ENCODE peak calls at places on chromosomes 11 and 22, in nine cellular contexts. Q is activated T-cell treated with anti-CD3 and anti-CD28 coated beads for 1 hour; O is anterior cingulate cortex; B is effector CD4-positive, alpha-beta T cell; S is iris pigment epithelial cell; G is glutamatergic neuron; T is heart left ventricle; H is hippocampal formation; E is KG1. N is an unnamed sample.

GRCh38 chr11:73152861-73153483 is 10.9 kb upstream of the FCHSD2 start:
- DNase-seq in E (peak), B (no peak), S (no peak), T (no peak), H (no peak), G (no peak), O (no peak), Q (peak), N (peak)

GRCh38 chr22:41485033-41485432 is 16.1 kb downstream of the ACO2 start:
- DNase-seq in S (no peak), Q (no peak), B (no peak), O (no peak), T (no peak), G (no peak), H (no peak), E (no peak), N (no peak)

GRCh38 chr22:50150161-50151129 is 20.1 kb upstream of the PANX2 start:
- DNase-seq in T (no peak), E (no peak), O (no peak), B (no peak), Q (no peak), S (peak), G (no peak), H (no peak), N (no peak)

GRCh38 chr11:86021390-86021789 is 47.5 kb downstream of the PICALM start:
- DNase-seq in S (no peak), H (no peak), T (no peak), E (no peak), G (no peak), O (no peak), Q (no peak), B (no peak), N (no peak)

GRCh38 chr22:34036936-34037335 is 116.7 kb upstream of the LARGE1 start:
- DNase-seq in B (no peak), E (no peak), G (no peak), T (no peak), O (no peak), Q (no peak), H (no peak), S (no peak), N (no peak)

GRCh38 chr11:120181446-120181992 is 29.3 kb upstream of the OAF start:
- DNase-seq in B (no peak), E (no peak), O (no peak), S (no peak), T (no peak), G (no peak), Q (no peak), H (no peak), N (no peak)

GRCh38 chr11:93192163-93192562 is 5.6 kb downstream of the SLC36A4 start:
- DNase-seq in O (no peak), G (peak), Q (no peak), T (no peak), B (no peak), H (no peak), S (no peak), E (no peak), N (no peak)

GRCh38 chr11:115313224-115313838 is 190.9 kb downstream of the CADM1 start:
- DNase-seq in O (no peak), G (no peak), Q (no peak), T (no peak), E (no peak), H (no peak), S (no peak), B (no peak), N (no peak)

GRCh38 chr22:48952256-48953102 is 875.2 kb downstream of the BRD1 start:
- DNase-seq in B (no peak), O (no peak), Q (no peak), G (no peak), T (no peak), E (no peak), H (no peak), S (no peak), N (no peak)

GRCh38 chr11:74288911-74289310 is 22.5 kb downstream of the P4HA3 start:
- DNase-seq in B (no peak), H (no peak), E (no peak), T (no peak), G (no peak), Q (no peak), O (no peak), S (peak), N (no peak)

GRCh38 chr11:121237686-121238658 is 54.6 kb upstream of the SC5D start:
- DNase-seq in G (no peak), Q (no peak), O (no peak), B (no peak), H (no peak), E (no peak), T (peak), S (peak), N (no peak)

GRCh38 chr11:46197421-46197820 is 76.2 kb upstream of the PHF21A start:
- DNase-seq in E (no peak), G (no peak), O (no peak), B (no peak), S (no peak), H (no peak), Q (no peak), T (no peak), N (no peak)

GRCh38 chr11:73980001-73980960 is 2.4 kb downstream of the UCP2 start:
- DNase-seq in H (peak), E (peak), O (no peak), S (peak), Q (peak), G (no peak), B (peak), T (no peak), N (peak)

GRCh38 chr22:23715811-23716355 is 25.1 kb downstream of the RGL4 start:
- DNase-seq in G (no peak), T (no peak), H (no peak), Q (no peak), S (no peak), E (no peak), B (no peak), O (no peak), N (no peak)

GRCh38 chr22:20531404-20532181 is 24.2 kb downstream of the MED15 start:
- DNase-seq in B (no peak), E (no peak), Q (no peak), S (peak), H (peak), T (peak), O (no peak), G (no peak), N (no peak)

GRCh38 chr11:47433991-47434786 is 8.0 kb upstream of the PSMC3 start:
- DNase-seq in G (no peak), H (no peak), S (no peak), T (no peak), Q (no peak), O (no peak), E (no peak), B (no peak), N (no peak)

GRCh38 chr11:64744544-64745218 is 739 bp upstream of the RASGRP2 start:
- DNase-seq in H (no peak), B (peak), Q (no peak), T (no peak), S (no peak), E (peak), G (no peak), O (no peak), N (no peak)

GRCh38 chr22:42786606-42787356 is 66.1 kb upstream of the A4GALT start:
- DNase-seq in Q (no peak), O (no peak), S (no peak), B (no peak), E (no peak), H (no peak), T (no peak), G (no peak), N (no peak)

GRCh38 chr11:118227865-118228785 is 3.3 kb upstream of the JAML start:
- DNase-seq in O (no peak), G (no peak), T (no peak), Q (no peak), H (no peak), B (no peak), E (peak), S (no peak), N (no peak)

GRCh38 chr22:44931766-44932165 is 78.0 kb downstream of the PHF21B start:
- DNase-seq in T (no peak), E (no peak), G (no peak), S (no peak), B (no peak), O (no peak), H (no peak), Q (no peak), N (no peak)

GRCh38 chr22:38941488-38941987 is 15.9 kb upstream of the APOBEC3A start:
- DNase-seq in O (no peak), E (no peak), Q (no peak), B (no peak), T (no peak), S (no peak), G (no peak), H (no peak), N (no peak)

GRCh38 chr11:59901306-59901705 is 22.7 kb downstream of the OOSP3 start:
- DNase-seq in Q (no peak), O (no peak), S (peak), G (no peak), H (no peak), B (no peak), E (no peak), T (peak), N (no peak)

GRCh38 chr11:10414659-10415058 is 40.4 kb upstream of the AMPD3 start:
- DNase-seq in H (peak), O (no peak), T (peak), G (no peak), B (no peak), S (peak), Q (no peak), E (peak), N (peak)

GRCh38 chr11:6497069-6497839 is at the start of gene DNHD1:
- DNase-seq in S (no peak), H (no peak), G (peak), B (no peak), T (peak), O (no peak), E (no peak), Q (no peak), N (no peak)

GRCh38 chr11:30521297-30522071 is 64.7 kb downstream of the MPPED2 start:
- DNase-seq in E (no peak), S (no peak), G (no peak), Q (no peak), B (no peak), H (no peak), T (no peak), O (no peak), N (no peak)

GRCh38 chr11:72015511-72016061 is 16.9 kb downstream of the IL18BP start:
- DNase-seq in S (peak), H (no peak), G (peak), T (no peak), E (no peak), O (no peak), Q (no peak), B (no peak), N (no peak)

GRCh38 chr11:7490054-7490453 is 4.7 kb downstream of the OLFML1 start:
- DNase-seq in O (no peak), T (no peak), S (peak), B (no peak), E (no peak), H (no peak), G (no peak), Q (no peak), N (no peak)

GRCh38 chr11:77071671-77072605 is 5.2 kb downstream of the CAPN5 start:
- DNase-seq in G (peak), T (no peak), Q (no peak), S (peak), H (no peak), B (no peak), O (no peak), E (no peak), N (no peak)

GRCh38 chr22:31970490-31971444 is 26.4 kb downstream of the YWHAH start:
- DNase-seq in B (peak), E (peak), H (peak), Q (peak), S (peak), T (peak), O (no peak), G (peak), N (peak)

GRCh38 chr11:70247710-70248072 is 22.8 kb upstream of the PPFIA1 start:
- DNase-seq in S (no peak), Q (no peak), O (no peak), T (peak), B (no peak), G (no peak), H (no peak), E (no peak), N (no peak)

GRCh38 chr11:114088836-114089235 is 29.3 kb downstream of the ZBTB16 start:
- DNase-seq in H (peak), E (no peak), S (no peak), G (no peak), O (no peak), Q (no peak), B (no peak), T (no peak), N (no peak)

GRCh38 chr22:39502789-39503464 is 837 bp downstream of the MIEF1 start:
- DNase-seq in E (no peak), G (no peak), H (no peak), S (peak), B (no peak), Q (no peak), T (no peak), O (no peak), N (no peak)

GRCh38 chr11:9206496-9206895 is 58.7 kb downstream of the DENND5A start:
- DNase-seq in T (no peak), S (peak), B (no peak), H (no peak), Q (no peak), E (no peak), O (no peak), G (no peak), N (no peak)

GRCh38 chr22:47164514-47165337 is 402.3 kb downstream of the TBC1D22A start:
- DNase-seq in H (no peak), E (no peak), T (peak), Q (no peak), O (no peak), B (no peak), G (peak), S (no peak), N (no peak)